ENCODE peak calls at places on chromosome 21, in six cellular contexts. One of them, this sample, is unnamed.

GRCh38 chr21:44020551-44020950 is 8.4 kb downstream of the TRAPPC10 start:
- DNase-seq in NCI-H2081: no peak
- DNase-seq in OCI-LY7: no peak
- DNase-seq in heart left ventricle: no peak
- DNase-seq in stimulated activated CD4-positive, alpha-beta T cell treated with anti-CD3 and anti-CD28 coated beads, Interleukin-2, amount 100 ng/mL, for 48 hours: no peak
- DNase-seq in CD8-positive, alpha-beta T cell: no peak
- DNase-seq in this sample: no peak

GRCh38 chr21:29114765-29115164 is 15.7 kb upstream of the MAP3K7CL start:
- DNase-seq in CD8-positive, alpha-beta T cell: no peak
- DNase-seq in OCI-LY7: no peak
- DNase-seq in heart left ventricle: no peak
- DNase-seq in stimulated activated CD4-positive, alpha-beta T cell treated with anti-CD3 and anti-CD28 coated beads, Interleukin-2, amount 100 ng/mL, for 48 hours: no peak
- DNase-seq in NCI-H2081: no peak
- DNase-seq in this sample: no peak

GRCh38 chr21:45952974-45953373 is 28.6 kb upstream of the COL6A1 start:
- DNase-seq in OCI-LY7: no peak
- DNase-seq in stimulated activated CD4-positive, alpha-beta T cell treated with anti-CD3 and anti-CD28 coated beads, Interleukin-2, amount 100 ng/mL, for 48 hours: no peak
- DNase-seq in heart left ventricle: peak; percentile 20
- DNase-seq in NCI-H2081: no peak
- DNase-seq in CD8-positive, alpha-beta T cell: no peak
- DNase-seq in this sample: no peak

GRCh38 chr21:15084668-15085067 is 19.9 kb upstream of the NRIP1 start:
- DNase-seq in CD8-positive, alpha-beta T cell: no peak
- DNase-seq in heart left ventricle: no peak
- DNase-seq in OCI-LY7: no peak
- DNase-seq in stimulated activated CD4-positive, alpha-beta T cell treated with anti-CD3 and anti-CD28 coated beads, Interleukin-2, amount 100 ng/mL, for 48 hours: no peak
- DNase-seq in NCI-H2081: no peak
- DNase-seq in this sample: no peak

GRCh38 chr21:15058718-15059316 is 6.0 kb downstream of the NRIP1 start:
- DNase-seq in CD8-positive, alpha-beta T cell: no peak
- DNase-seq in OCI-LY7: no peak
- DNase-seq in NCI-H2081: no peak
- DNase-seq in heart left ventricle: no peak
- DNase-seq in stimulated activated CD4-positive, alpha-beta T cell treated with anti-CD3 and anti-CD28 coated beads, Interleukin-2, amount 100 ng/mL, for 48 hours: no peak
- DNase-seq in this sample: no peak

GRCh38 chr21:14880922-14881321 is 183.9 kb downstream of the NRIP1 start:
- DNase-seq in NCI-H2081: no peak
- DNase-seq in CD8-positive, alpha-beta T cell: no peak
- DNase-seq in heart left ventricle: no peak
- DNase-seq in stimulated activated CD4-positive, alpha-beta T cell treated with anti-CD3 and anti-CD28 coated beads, Interleukin-2, amount 100 ng/mL, for 48 hours: no peak
- DNase-seq in OCI-LY7: no peak
- DNase-seq in this sample: no peak

GRCh38 chr21:43370091-43370658 is 56.8 kb downstream of the SIK1 start:
- DNase-seq in stimulated activated CD4-positive, alpha-beta T cell treated with anti-CD3 and anti-CD28 coated beads, Interleukin-2, amount 100 ng/mL, for 48 hours: no peak
- DNase-seq in CD8-positive, alpha-beta T cell: no peak
- DNase-seq in heart left ventricle: no peak
- DNase-seq in OCI-LY7: no peak
- DNase-seq in NCI-H2081: no peak
- DNase-seq in this sample: no peak

GRCh38 chr21:44932366-44933181 is 7.3 kb upstream of the SLX9 start:
- DNase-seq in heart left ventricle: peak; percentile 61
- DNase-seq in stimulated activated CD4-positive, alpha-beta T cell treated with anti-CD3 and anti-CD28 coated beads, Interleukin-2, amount 100 ng/mL, for 48 hours: no peak
- DNase-seq in CD8-positive, alpha-beta T cell: peak; percentile 89
- DNase-seq in NCI-H2081: no peak
- DNase-seq in OCI-LY7: peak; percentile 42
- DNase-seq in this sample: peak; percentile 73

GRCh38 chr21:17390575-17390974 is 122.3 kb upstream of the CXADR start:
- DNase-seq in OCI-LY7: no peak
- DNase-seq in heart left ventricle: no peak
- DNase-seq in stimulated activated CD4-positive, alpha-beta T cell treated with anti-CD3 and anti-CD28 coated beads, Interleukin-2, amount 100 ng/mL, for 48 hours: no peak
- DNase-seq in CD8-positive, alpha-beta T cell: no peak
- DNase-seq in NCI-H2081: no peak
- DNase-seq in this sample: no peak

GRCh38 chr21:39048574-39048973 is 134.7 kb downstream of the PSMG1 start:
- DNase-seq in CD8-positive, alpha-beta T cell: no peak
- DNase-seq in NCI-H2081: no peak
- DNase-seq in stimulated activated CD4-positive, alpha-beta T cell treated with anti-CD3 and anti-CD28 coated beads, Interleukin-2, amount 100 ng/mL, for 48 hours: no peak
- DNase-seq in heart left ventricle: no peak
- DNase-seq in OCI-LY7: no peak
- DNase-seq in this sample: no peak

GRCh38 chr21:45011911-45012660 is 62.3 kb upstream of the ADARB1 start:
- DNase-seq in OCI-LY7: no peak
- DNase-seq in NCI-H2081: no peak
- DNase-seq in CD8-positive, alpha-beta T cell: no peak
- DNase-seq in stimulated activated CD4-positive, alpha-beta T cell treated with anti-CD3 and anti-CD28 coated beads, Interleukin-2, amount 100 ng/mL, for 48 hours: no peak
- DNase-seq in heart left ventricle: peak; percentile 37
- DNase-seq in this sample: no peak

GRCh38 chr21:28776251-28776650 is 216.4 kb downstream of the LTN1 start:
- DNase-seq in CD8-positive, alpha-beta T cell: no peak
- DNase-seq in heart left ventricle: no peak
- DNase-seq in stimulated activated CD4-positive, alpha-beta T cell treated with anti-CD3 and anti-CD28 coated beads, Interleukin-2, amount 100 ng/mL, for 48 hours: peak; percentile 23
- DNase-seq in OCI-LY7: no peak
- DNase-seq in NCI-H2081: no peak
- DNase-seq in this sample: no peak

GRCh38 chr21:25907573-25908275 is 173.0 kb downstream of the GABPA start:
- DNase-seq in OCI-LY7: no peak
- DNase-seq in NCI-H2081: no peak
- DNase-seq in heart left ventricle: no peak
- DNase-seq in CD8-positive, alpha-beta T cell: no peak
- DNase-seq in stimulated activated CD4-positive, alpha-beta T cell treated with anti-CD3 and anti-CD28 coated beads, Interleukin-2, amount 100 ng/mL, for 48 hours: no peak
- DNase-seq in this sample: no peak

GRCh38 chr21:45559216-45560105 is 17.2 kb upstream of the SLC19A1 start:
- DNase-seq in heart left ventricle: no peak
- DNase-seq in stimulated activated CD4-positive, alpha-beta T cell treated with anti-CD3 and anti-CD28 coated beads, Interleukin-2, amount 100 ng/mL, for 48 hours: no peak
- DNase-seq in CD8-positive, alpha-beta T cell: no peak
- DNase-seq in NCI-H2081: no peak
- DNase-seq in OCI-LY7: no peak
- DNase-seq in this sample: no peak

GRCh38 chr21:31731112-31731801 is 661 bp downstream of the SCAF4 start:
- DNase-seq in heart left ventricle: peak; percentile 56
- DNase-seq in CD8-positive, alpha-beta T cell: peak; percentile 62
- DNase-seq in NCI-H2081: no peak
- DNase-seq in stimulated activated CD4-positive, alpha-beta T cell treated with anti-CD3 and anti-CD28 coated beads, Interleukin-2, amount 100 ng/mL, for 48 hours: peak; percentile 37
- DNase-seq in OCI-LY7: peak; percentile 71
- DNase-seq in this sample: peak; percentile 67

GRCh38 chr21:14114251-14114650 is 96.5 kb downstream of the LIPI start:
- DNase-seq in NCI-H2081: no peak
- DNase-seq in stimulated activated CD4-positive, alpha-beta T cell treated with anti-CD3 and anti-CD28 coated beads, Interleukin-2, amount 100 ng/mL, for 48 hours: no peak
- DNase-seq in CD8-positive, alpha-beta T cell: no peak
- DNase-seq in heart left ventricle: no peak
- DNase-seq in OCI-LY7: no peak
- DNase-seq in this sample: no peak

GRCh38 chr21:41503331-41503730 is 4.6 kb downstream of the TMPRSS2 start:
- DNase-seq in NCI-H2081: no peak
- DNase-seq in stimulated activated CD4-positive, alpha-beta T cell treated with anti-CD3 and anti-CD28 coated beads, Interleukin-2, amount 100 ng/mL, for 48 hours: no peak
- DNase-seq in heart left ventricle: no peak
- DNase-seq in OCI-LY7: no peak
- DNase-seq in CD8-positive, alpha-beta T cell: no peak
- DNase-seq in this sample: no peak

GRCh38 chr21:31142600-31142999 is 104.3 kb upstream of the KRTAP19-8 start:
- DNase-seq in NCI-H2081: no peak
- DNase-seq in heart left ventricle: peak; percentile 30
- DNase-seq in stimulated activated CD4-positive, alpha-beta T cell treated with anti-CD3 and anti-CD28 coated beads, Interleukin-2, amount 100 ng/mL, for 48 hours: no peak
- DNase-seq in CD8-positive, alpha-beta T cell: peak; percentile 63
- DNase-seq in OCI-LY7: peak; percentile 5
- DNase-seq in this sample: peak; percentile 21

GRCh38 chr21:34330055-34330454 is 33.8 kb upstream of the KCNE2 start:
- DNase-seq in NCI-H2081: no peak
- DNase-seq in heart left ventricle: no peak
- DNase-seq in OCI-LY7: no peak
- DNase-seq in CD8-positive, alpha-beta T cell: no peak
- DNase-seq in stimulated activated CD4-positive, alpha-beta T cell treated with anti-CD3 and anti-CD28 coated beads, Interleukin-2, amount 100 ng/mL, for 48 hours: no peak
- DNase-seq in this sample: peak; percentile 15

GRCh38 chr21:43926196-43926595 is 61.2 kb downstream of the AGPAT3 start:
- DNase-seq in OCI-LY7: no peak
- DNase-seq in CD8-positive, alpha-beta T cell: no peak
- DNase-seq in stimulated activated CD4-positive, alpha-beta T cell treated with anti-CD3 and anti-CD28 coated beads, Interleukin-2, amount 100 ng/mL, for 48 hours: no peak
- DNase-seq in heart left ventricle: no peak
- DNase-seq in NCI-H2081: no peak
- DNase-seq in this sample: no peak

GRCh38 chr21:33981341-33982101 is 65.9 kb upstream of the ATP5PO start:
- DNase-seq in OCI-LY7: no peak
- DNase-seq in NCI-H2081: no peak
- DNase-seq in heart left ventricle: no peak
- DNase-seq in CD8-positive, alpha-beta T cell: no peak
- DNase-seq in stimulated activated CD4-positive, alpha-beta T cell treated with anti-CD3 and anti-CD28 coated beads, Interleukin-2, amount 100 ng/mL, for 48 hours: no peak
- DNase-seq in this sample: no peak

GRCh38 chr21:38784458-38785266 is 21.1 kb upstream of the ETS2 start:
- DNase-seq in heart left ventricle: no peak
- DNase-seq in CD8-positive, alpha-beta T cell: no peak
- DNase-seq in OCI-LY7: no peak
- DNase-seq in stimulated activated CD4-positive, alpha-beta T cell treated with anti-CD3 and anti-CD28 coated beads, Interleukin-2, amount 100 ng/mL, for 48 hours: no peak
- DNase-seq in NCI-H2081: no peak
- DNase-seq in this sample: no peak

GRCh38 chr21:29362758-29363157 is 64.0 kb downstream of the BACH1 start:
- DNase-seq in OCI-LY7: no peak
- DNase-seq in heart left ventricle: no peak
- DNase-seq in NCI-H2081: no peak
- DNase-seq in stimulated activated CD4-positive, alpha-beta T cell treated with anti-CD3 and anti-CD28 coated beads, Interleukin-2, amount 100 ng/mL, for 48 hours: no peak
- DNase-seq in CD8-positive, alpha-beta T cell: no peak
- DNase-seq in this sample: no peak

GRCh38 chr21:41958886-41959563 is 5.2 kb upstream of the C2CD2 start:
- DNase-seq in CD8-positive, alpha-beta T cell: no peak
- DNase-seq in stimulated activated CD4-positive, alpha-beta T cell treated with anti-CD3 and anti-CD28 coated beads, Interleukin-2, amount 100 ng/mL, for 48 hours: no peak
- DNase-seq in heart left ventricle: no peak
- DNase-seq in NCI-H2081: no peak
- DNase-seq in OCI-LY7: no peak
- DNase-seq in this sample: no peak

GRCh38 chr21:39121600-39122355 is 61.5 kb downstream of the PSMG1 start:
- DNase-seq in CD8-positive, alpha-beta T cell: peak; percentile 38
- DNase-seq in stimulated activated CD4-positive, alpha-beta T cell treated with anti-CD3 and anti-CD28 coated beads, Interleukin-2, amount 100 ng/mL, for 48 hours: no peak
- DNase-seq in heart left ventricle: no peak
- DNase-seq in NCI-H2081: no peak
- DNase-seq in OCI-LY7: no peak
- DNase-seq in this sample: peak; percentile 52

GRCh38 chr21:27804515-27804914 is 837.6 kb upstream of the ADAMTS5 start:
- DNase-seq in CD8-positive, alpha-beta T cell: no peak
- DNase-seq in heart left ventricle: peak; percentile 34
- DNase-seq in OCI-LY7: no peak
- DNase-seq in stimulated activated CD4-positive, alpha-beta T cell treated with anti-CD3 and anti-CD28 coated beads, Interleukin-2, amount 100 ng/mL, for 48 hours: no peak
- DNase-seq in NCI-H2081: no peak
- DNase-seq in this sample: no peak

GRCh38 chr21:42315296-42315891 is at the start of gene TFF3:
- DNase-seq in stimulated activated CD4-positive, alpha-beta T cell treated with anti-CD3 and anti-CD28 coated beads, Interleukin-2, amount 100 ng/mL, for 48 hours: no peak
- DNase-seq in OCI-LY7: no peak
- DNase-seq in NCI-H2081: peak; percentile 91
- DNase-seq in CD8-positive, alpha-beta T cell: peak; percentile 32
- DNase-seq in heart left ventricle: no peak
- DNase-seq in this sample: no peak

GRCh38 chr21:43829161-43829560 is 35.9 kb upstream of the AGPAT3 start:
- DNase-seq in NCI-H2081: no peak
- DNase-seq in stimulated activated CD4-positive, alpha-beta T cell treated with anti-CD3 and anti-CD28 coated beads, Interleukin-2, amount 100 ng/mL, for 48 hours: no peak
- DNase-seq in OCI-LY7: no peak
- DNase-seq in heart left ventricle: no peak
- DNase-seq in CD8-positive, alpha-beta T cell: no peak
- DNase-seq in this sample: no peak

GRCh38 chr21:40143822-40144525 is 276.7 kb downstream of the PCP4 start:
- DNase-seq in OCI-LY7: peak; percentile 51
- DNase-seq in stimulated activated CD4-positive, alpha-beta T cell treated with anti-CD3 and anti-CD28 coated beads, Interleukin-2, amount 100 ng/mL, for 48 hours: peak; percentile 55
- DNase-seq in CD8-positive, alpha-beta T cell: no peak
- DNase-seq in heart left ventricle: peak; percentile 24
- DNase-seq in NCI-H2081: peak; percentile 58
- DNase-seq in this sample: peak; percentile 75

GRCh38 chr21:32470206-32470605 is 57.7 kb downstream of the EVA1C start:
- DNase-seq in CD8-positive, alpha-beta T cell: no peak
- DNase-seq in stimulated activated CD4-positive, alpha-beta T cell treated with anti-CD3 and anti-CD28 coated beads, Interleukin-2, amount 100 ng/mL, for 48 hours: no peak
- DNase-seq in OCI-LY7: no peak
- DNase-seq in heart left ventricle: no peak
- DNase-seq in NCI-H2081: no peak
- DNase-seq in this sample: no peak

GRCh38 chr21:42233067-42233981 is 14.4 kb downstream of the ABCG1 start:
- DNase-seq in heart left ventricle: peak; percentile 89
- DNase-seq in OCI-LY7: peak; percentile 97
- DNase-seq in stimulated activated CD4-positive, alpha-beta T cell treated with anti-CD3 and anti-CD28 coated beads, Interleukin-2, amount 100 ng/mL, for 48 hours: peak; percentile 65
- DNase-seq in NCI-H2081: peak; percentile 11
- DNase-seq in CD8-positive, alpha-beta T cell: peak; percentile 72
- DNase-seq in this sample: peak; percentile 96

GRCh38 chr21:36499578-36500471 is 19.9 kb upstream of the CLDN14 start:
- DNase-seq in heart left ventricle: peak; percentile 34
- DNase-seq in OCI-LY7: no peak
- DNase-seq in NCI-H2081: peak; percentile 76
- DNase-seq in stimulated activated CD4-positive, alpha-beta T cell treated with anti-CD3 and anti-CD28 coated beads, Interleukin-2, amount 100 ng/mL, for 48 hours: no peak
- DNase-seq in CD8-positive, alpha-beta T cell: no peak
- DNase-seq in this sample: no peak

GRCh38 chr21:15793547-15794235 is 63.9 kb downstream of the USP25 start:
- DNase-seq in heart left ventricle: no peak
- DNase-seq in NCI-H2081: no peak
- DNase-seq in OCI-LY7: no peak
- DNase-seq in stimulated activated CD4-positive, alpha-beta T cell treated with anti-CD3 and anti-CD28 coated beads, Interleukin-2, amount 100 ng/mL, for 48 hours: no peak
- DNase-seq in CD8-positive, alpha-beta T cell: no peak
- DNase-seq in this sample: no peak

GRCh38 chr21:45439901-45440461 is 35.0 kb downstream of the COL18A1 start:
- DNase-seq in stimulated activated CD4-positive, alpha-beta T cell treated with anti-CD3 and anti-CD28 coated beads, Interleukin-2, amount 100 ng/mL, for 48 hours: no peak
- DNase-seq in OCI-LY7: no peak
- DNase-seq in CD8-positive, alpha-beta T cell: no peak
- DNase-seq in heart left ventricle: peak; percentile 32
- DNase-seq in NCI-H2081: no peak
- DNase-seq in this sample: no peak

GRCh38 chr21:45209685-45210284 is 77.9 kb downstream of the POFUT2 start:
- DNase-seq in stimulated activated CD4-positive, alpha-beta T cell treated with anti-CD3 and anti-CD28 coated beads, Interleukin-2, amount 100 ng/mL, for 48 hours: no peak
- DNase-seq in OCI-LY7: no peak
- DNase-seq in CD8-positive, alpha-beta T cell: no peak
- DNase-seq in heart left ventricle: no peak
- DNase-seq in NCI-H2081: no peak
- DNase-seq in this sample: no peak

GRCh38 chr21:43721225-43721605 is 2.3 kb downstream of the PDXK start:
- DNase-seq in OCI-LY7: no peak
- DNase-seq in stimulated activated CD4-positive, alpha-beta T cell treated with anti-CD3 and anti-CD28 coated beads, Interleukin-2, amount 100 ng/mL, for 48 hours: no peak
- DNase-seq in heart left ventricle: no peak
- DNase-seq in NCI-H2081: no peak
- DNase-seq in CD8-positive, alpha-beta T cell: no peak
- DNase-seq in this sample: no peak